ENCODE peak calls at places on chromosomes 7 and 10, in ten cellular contexts. Z is GM10248, C is pancreas, O is lower leg skin, L is endothelial cell of umbilical vein, T is bronchial epithelial cell, A is ovary, E is IMR-90, B is left lung, P is Peyer's patch. J is an unnamed sample.

GRCh38 chr7:127946081-127946480 is 85.2 kb downstream of the LRRC4 start:
- DNase-seq in Z (no peak), C (no peak), O (no peak), L (no peak), T (peak; percentile 5), A (no peak), E (no peak), B (no peak), P (no peak), J (no peak)

GRCh38 chr10:104259999-104260774 is 5.5 kb downstream of the GSTO1 start:
- DNase-seq in Z (no peak), C (no peak), O (no peak), L (peak; percentile 70), T (peak; percentile 38), A (no peak), E (peak; percentile 35), B (no peak), P (no peak), J (no peak)

GRCh38 chr7:108268200-108268820 is 138.1 kb upstream of the LAMB4 start:
- DNase-seq in Z (no peak), C (no peak), O (no peak), L (no peak), T (no peak), A (no peak), E (peak; percentile 8), B (no peak), P (no peak), J (no peak)

GRCh38 chr7:46486264-46487206 is 565.5 kb upstream of the IGFBP3 start:
- DNase-seq in Z (no peak), C (no peak), O (peak; percentile 74), L (peak; percentile 38), T (peak; percentile 90), A (no peak), E (peak; percentile 88), B (no peak), P (no peak), J (no peak)

GRCh38 chr10:50367732-50368131 is 116.4 kb upstream of the ASAH2 start:
- DNase-seq in Z (no peak), C (no peak), O (no peak), L (peak; percentile 61), T (peak; percentile 26), A (no peak), E (peak; percentile 54), B (no peak), P (no peak), J (no peak)

GRCh38 chr10:16748749-16749148 is 68.5 kb downstream of the RSU1 start:
- DNase-seq in Z (no peak), C (no peak), O (no peak), L (no peak), T (no peak), A (no peak), E (no peak), B (no peak), P (no peak), J (no peak)

GRCh38 chr7:82098410-82098809 is 328.6 kb upstream of the HGF start:
- DNase-seq in Z (no peak), C (no peak), O (no peak), L (no peak), T (no peak), A (no peak), E (no peak), B (no peak), P (no peak), J (no peak)

GRCh38 chr7:51727441-51727840 is 410.8 kb upstream of the COBL start:
- DNase-seq in Z (no peak), C (no peak), O (no peak), L (no peak), T (no peak), A (no peak), E (no peak), B (no peak), P (no peak), J (no peak)

GRCh38 chr7:54354436-54354835 is 187.7 kb upstream of the VSTM2A start:
- DNase-seq in Z (no peak), C (no peak), O (no peak), L (no peak), T (no peak), A (no peak), E (no peak), B (peak; percentile 6), P (no peak), J (no peak)

GRCh38 chr10:132858121-132859081 is 72.5 kb upstream of the NKX6-2 start:
- DNase-seq in Z (no peak), C (peak; percentile 54), O (no peak), L (no peak), T (no peak), A (no peak), E (no peak), B (peak; percentile 76), P (no peak), J (no peak)

GRCh38 chr10:34800624-34801023 is 14.5 kb downstream of the PARD3 start:
- DNase-seq in Z (no peak), C (no peak), O (no peak), L (no peak), T (no peak), A (no peak), E (no peak), B (no peak), P (no peak), J (no peak)

GRCh38 chr10:100909506-100910260 is 3.1 kb upstream of the SLF2 start:
- DNase-seq in Z (no peak), C (no peak), O (no peak), L (peak; percentile 40), T (no peak), A (no peak), E (no peak), B (no peak), P (no peak), J (no peak)

GRCh38 chr10:24503627-24504320 is 219.9 kb downstream of the ARHGAP21 start:
- DNase-seq in Z (peak; percentile 50), C (no peak), O (no peak), L (peak; percentile 33), T (peak; percentile 69), A (no peak), E (peak; percentile 90), B (no peak), P (no peak), J (no peak)
- TF ChIP-seq CTCF in Z (peak; percentile 74), C (no peak), O (no peak), L (peak; percentile 42), T (peak; percentile 66), A (peak; percentile 40), E (peak; percentile 68), B (peak; percentile 45), P (peak; percentile 75), J (no peak)

GRCh38 chr10:119526606-119527592 is 15.6 kb downstream of the RGS10 start:
- DNase-seq in Z (no peak), C (no peak), O (no peak), L (no peak), T (no peak), A (no peak), E (peak; percentile 21), B (no peak), P (no peak), J (no peak)
- TF ChIP-seq CTCF in Z (no peak), C (no peak), O (no peak), L (no peak), T (no peak), A (no peak), E (no peak), B (no peak), P (peak; percentile 6), J (no peak)

GRCh38 chr7:30974605-30975256 is 11.0 kb downstream of the GHRHR start:
- DNase-seq in Z (peak; percentile 91), C (peak; percentile 81), O (no peak), L (peak; percentile 62), T (peak; percentile 48), A (no peak), E (peak; percentile 40), B (no peak), P (no peak), J (peak; percentile 24)
- TF ChIP-seq CTCF in Z (peak; percentile 76), C (peak; percentile 78), O (no peak), L (peak; percentile 81), T (peak; percentile 85), A (no peak), E (peak; percentile 45), B (peak; percentile 72), P (peak; percentile 86), J (no peak)

DNA sequence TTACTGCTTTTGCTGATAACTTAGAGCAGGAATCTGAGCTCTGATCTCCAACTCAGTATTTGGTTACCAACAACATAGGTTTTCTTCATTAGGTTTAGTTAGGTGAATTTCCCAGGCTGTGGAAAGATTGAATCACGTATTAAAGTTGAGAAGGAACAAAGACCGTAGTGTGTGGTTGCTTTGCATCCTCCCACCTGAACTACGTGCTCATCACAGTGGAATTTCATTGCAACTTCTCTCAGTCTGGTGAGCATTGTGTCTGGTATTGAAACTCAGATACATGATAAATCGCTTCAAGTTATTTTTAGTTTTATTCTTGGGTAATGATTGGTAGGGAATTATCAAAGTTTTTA is 139.4 kb upstream of the AKR1E2 start:
- DNase-seq in Z (peak; percentile 21), C (no peak), O (no peak), L (no peak), T (peak; percentile 100), A (no peak), E (peak; percentile 91), B (no peak), P (no peak), J (no peak)
- TF ChIP-seq CTCF in Z (no peak), C (no peak), O (no peak), L (no peak), T (no peak), A (no peak), E (no peak), B (no peak), P (no peak), J (no peak)

GRCh38 chr7:132249591-132249971 is 326.7 kb downstream of the PLXNA4 start:
- DNase-seq in Z (no peak), C (no peak), O (peak; percentile 35), L (no peak), T (peak; percentile 16), A (no peak), E (no peak), B (no peak), P (no peak), J (no peak)
- TF ChIP-seq CTCF in Z (no peak), C (no peak), O (no peak), L (peak; percentile 6), T (no peak), A (no peak), E (no peak), B (no peak), P (peak; percentile 34), J (no peak)

DNA sequence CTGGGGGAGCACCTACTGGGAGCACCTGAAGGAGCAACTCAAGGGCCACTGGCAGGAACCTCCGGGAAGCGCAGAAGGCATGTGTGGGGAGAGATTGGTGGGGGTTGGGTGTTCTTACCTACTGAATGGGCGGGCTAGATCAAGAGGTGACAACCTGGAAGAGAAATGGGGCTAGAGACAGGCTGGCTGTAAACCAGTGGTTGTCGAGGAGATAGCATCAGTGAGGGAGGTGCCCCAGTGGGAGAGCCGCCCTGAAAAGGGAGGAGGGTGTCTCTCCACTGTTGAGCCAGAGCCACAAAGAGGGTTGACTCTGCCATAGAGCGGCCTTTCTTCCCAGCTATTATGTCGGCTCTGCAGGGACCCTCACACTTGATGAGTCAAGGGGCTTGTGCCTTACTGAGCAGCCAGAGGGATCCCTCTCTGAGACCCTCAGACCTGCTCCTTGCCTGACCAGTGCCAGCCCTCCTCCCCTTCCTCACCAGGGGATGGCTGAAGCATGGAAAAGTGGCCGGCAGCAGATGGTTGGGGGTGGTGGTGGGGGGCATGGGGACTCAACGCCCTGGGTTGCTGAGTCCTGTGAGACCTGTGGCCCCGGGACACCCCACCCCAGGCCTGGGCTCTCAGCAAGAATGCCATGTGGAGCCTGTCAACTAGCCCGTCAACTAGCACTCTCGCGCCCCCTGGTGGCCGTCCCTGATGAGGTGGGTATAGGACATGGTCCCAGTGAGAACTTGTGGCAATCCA is 36.4 kb upstream of the PURB start:
- DNase-seq in Z (peak; percentile 87), C (peak; percentile 100), O (peak; percentile 86), L (peak; percentile 69), T (peak; percentile 56), A (peak; percentile 78), E (peak; percentile 57), B (peak; percentile 100), P (peak; percentile 96), J (peak; percentile 100)
- TF ChIP-seq CTCF in Z (peak; percentile 96), C (peak; percentile 87), O (peak; percentile 12), L (peak; percentile 91), T (peak; percentile 90), A (no peak), E (peak; percentile 84), B (peak; percentile 92), P (peak; percentile 79), J (no peak)

J was measured in omental fat pad.